ENCODE peak calls at places on chromosomes 12 and 14, in ten cellular contexts. O, T, R, W, B, C, Q, H, E and K are unnamed samples.
A peak's percentile ranks its signal among the peaks of the same experiment; 100 is the strongest.

GRCh38 chr12:91361864-91362263 is 179.2 kb upstream of the DCN start:
- DNase-seq in T (no peak), H (no peak), B (no peak), O (peak; percentile 39), R (no peak), W (no peak), Q (no peak), C (no peak), E (peak; percentile 43), K (no peak)

GRCh38 chr14:52590318-52590717 is 37.7 kb downstream of the GPR137C start:
- DNase-seq in E (no peak), W (peak; percentile 7), T (no peak), C (no peak), H (no peak), B (no peak), R (no peak), O (no peak), Q (no peak), K (no peak)

GRCh38 chr12:67958187-67958586 is 31.1 kb upstream of the IFNG-AS1 start:
- DNase-seq in C (no peak), B (no peak), R (no peak), E (no peak), Q (no peak), H (no peak), T (no peak), O (no peak), W (no peak), K (no peak)

GRCh38 chr14:91008759-91009409 is 51.6 kb downstream of the RPS6KA5 start:
- DNase-seq in C (no peak), R (no peak), W (no peak), B (no peak), E (no peak), O (no peak), Q (no peak), H (no peak), T (no peak), K (no peak)

GRCh38 chr14:20460458-20461229 is 590 bp downstream of the PIP4P1 start:
- DNase-seq in H (no peak), C (peak; percentile 16), O (no peak), E (no peak), T (peak; percentile 27), W (no peak), Q (peak; percentile 61), B (no peak), R (peak; percentile 68), K (no peak)

GRCh38 chr12:126353604-126354003 is 1288.4 kb downstream of the AACS start:
- DNase-seq in E (peak; percentile 23), B (no peak), C (no peak), T (no peak), R (no peak), H (no peak), W (no peak), O (peak; percentile 39), Q (no peak), K (no peak)

GRCh38 chr12:89236748-89237428 is 115.4 kb downstream of the DUSP6 start:
- DNase-seq in C (no peak), O (no peak), W (peak; percentile 61), Q (no peak), T (no peak), B (no peak), H (no peak), R (no peak), E (no peak), K (no peak)

GRCh38 chr14:102370305-102370809 is 7.6 kb downstream of the TECPR2 start:
- DNase-seq in E (no peak), B (no peak), C (no peak), R (no peak), Q (peak; percentile 36), O (no peak), T (no peak), H (no peak), W (no peak), K (no peak)

GRCh38 chr12:29322157-29322556 is 58.8 kb downstream of the ERGIC2 start:
- DNase-seq in C (no peak), W (no peak), T (no peak), E (no peak), B (no peak), O (no peak), R (no peak), H (no peak), Q (no peak), K (no peak)

GRCh38 chr12:105658389-105658788 is 327.9 kb downstream of the C12orf75 start:
- DNase-seq in R (no peak), O (no peak), Q (no peak), B (no peak), C (peak; percentile 33), H (no peak), E (no peak), T (no peak), W (no peak), K (no peak)

GRCh38 chr12:124939428-124940142 is 25.1 kb upstream of the UBC start:
- DNase-seq in Q (peak; percentile 85), E (peak; percentile 95), W (peak; percentile 95), H (peak; percentile 85), R (peak; percentile 86), B (peak; percentile 84), C (peak; percentile 89), T (peak; percentile 88), O (peak; percentile 81), K (peak; percentile 90)

GRCh38 chr12:94280063-94280462 is 131.7 kb downstream of the PLXNC1 start:
- DNase-seq in E (no peak), Q (no peak), T (no peak), C (no peak), R (no peak), O (no peak), W (no peak), B (no peak), H (no peak), K (no peak)

DNA sequence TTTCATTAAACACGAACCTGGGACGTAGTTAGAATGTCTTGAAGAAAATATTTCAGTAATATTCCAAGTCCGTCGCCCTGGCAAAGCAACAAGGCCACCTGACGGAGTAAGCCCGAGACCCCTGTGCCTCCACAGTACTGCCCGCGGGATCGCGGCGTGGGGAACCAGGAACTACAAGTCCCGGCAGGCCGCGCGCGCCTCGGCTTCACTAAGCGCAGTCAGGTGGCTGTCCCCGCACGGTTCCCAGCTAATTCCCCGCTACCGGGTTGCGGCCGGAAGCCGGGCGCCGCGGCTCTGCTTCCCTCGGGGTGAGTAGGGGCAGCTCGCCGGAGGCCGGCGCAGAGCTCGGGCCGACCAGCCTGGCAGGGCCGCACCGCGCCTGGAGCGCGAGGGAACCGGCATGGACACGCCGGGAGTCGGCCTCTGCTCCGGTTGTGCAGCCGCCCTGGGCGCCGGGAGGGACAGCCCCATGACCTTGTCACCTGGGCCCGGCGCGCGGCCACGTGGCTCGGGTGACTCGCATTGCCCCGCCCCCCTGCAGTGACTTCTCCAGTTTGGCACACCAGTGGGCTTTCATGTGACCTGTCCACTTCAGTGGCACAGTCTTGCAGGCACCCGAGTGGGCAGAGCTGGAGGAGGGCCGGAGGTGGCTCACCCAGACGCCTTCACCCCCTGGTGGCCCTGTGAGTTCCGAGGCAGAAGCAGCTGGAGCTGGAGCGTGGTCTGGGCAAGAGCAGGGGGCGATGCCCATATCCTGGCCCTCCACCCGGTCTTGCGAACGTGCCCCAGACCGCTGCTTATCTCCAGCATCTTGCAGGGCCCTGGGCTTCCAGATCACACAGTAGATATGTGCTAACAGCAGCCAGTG is at the start of gene ADCK1:
- DNase-seq in T (peak; percentile 34), B (peak; percentile 19), C (peak; percentile 91), O (peak; percentile 11), W (peak; percentile 71), Q (peak; percentile 94), H (peak; percentile 83), R (peak; percentile 90), E (peak; percentile 61), K (peak; percentile 77)
- TF ChIP-seq CTCF in T (peak; percentile 22), B (peak; percentile 69), C (peak; percentile 29), O (peak; percentile 26), W (peak; percentile 44), Q (peak; percentile 35), H (no peak), R (peak; percentile 34), E (peak; percentile 68), K (peak; percentile 58)

GRCh38 chr12:132541996-132542395 is 52.0 kb downstream of the FBRSL1 start:
- DNase-seq in B (no peak), E (no peak), Q (no peak), W (no peak), C (no peak), H (no peak), R (no peak), T (no peak), O (no peak), K (no peak)
- TF ChIP-seq CTCF in B (no peak), E (no peak), Q (no peak), W (no peak), C (no peak), H (no peak), R (no peak), T (no peak), O (no peak), K (no peak)

DNA sequence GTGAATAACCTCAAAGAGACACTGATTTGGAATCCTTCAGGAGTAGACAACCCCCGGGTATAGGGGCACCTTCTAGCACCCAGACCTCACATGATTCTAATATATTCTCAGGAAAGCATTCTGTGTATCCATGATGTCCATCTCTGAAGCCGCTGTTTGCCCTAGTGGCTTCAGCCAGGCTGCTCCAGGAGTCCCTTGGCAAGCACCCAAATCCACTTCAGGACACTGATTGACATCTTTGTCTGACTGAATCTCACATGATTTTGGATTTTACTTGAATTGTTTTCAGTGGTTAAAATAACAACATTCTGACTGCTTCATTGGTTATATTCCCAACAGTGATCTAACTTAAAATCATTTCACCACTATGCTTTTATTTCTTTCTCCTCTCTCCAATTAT is 390.5 kb upstream of the CLEC14A start:
- DNase-seq in Q (no peak), T (no peak), B (no peak), E (no peak), C (no peak), O (no peak), W (no peak), H (no peak), R (no peak), K (no peak)
- TF ChIP-seq CTCF in Q (no peak), T (no peak), B (no peak), E (no peak), C (no peak), O (no peak), W (no peak), H (no peak), R (no peak), K (no peak)

GRCh38 chr12:15861404-15861803 is 20.8 kb upstream of the STRAP start:
- DNase-seq in W (no peak), R (no peak), T (no peak), Q (no peak), B (no peak), E (no peak), C (no peak), O (no peak), H (no peak), K (no peak)

GRCh38 chr12:15855646-15856045 is 26.5 kb upstream of the STRAP start:
- DNase-seq in B (no peak), T (no peak), R (no peak), H (no peak), Q (no peak), C (no peak), W (no peak), O (no peak), E (no peak), K (no peak)

GRCh38 chr12:15859136-15859535 is 23.1 kb upstream of the STRAP start:
- DNase-seq in O (no peak), H (no peak), R (no peak), C (no peak), Q (no peak), W (no peak), T (no peak), B (no peak), E (no peak), K (no peak)

GRCh38 chr12:15856097-15856982 is 25.8 kb upstream of the STRAP start:
- DNase-seq in Q (no peak), E (peak; percentile 62), B (no peak), W (peak; percentile 56), O (peak; percentile 60), H (no peak), T (peak; percentile 40), C (peak; percentile 62), R (peak; percentile 38), K (peak; percentile 54)

GRCh38 chr12:15858348-15858747 is 23.8 kb upstream of the STRAP start:
- DNase-seq in C (no peak), H (no peak), E (no peak), O (no peak), B (no peak), R (no peak), W (no peak), T (no peak), Q (no peak), K (no peak)
- TF ChIP-seq CTCF in C (no peak), H (no peak), E (peak; percentile 16), O (peak; percentile 37), B (no peak), R (no peak), W (peak; percentile 4), T (no peak), Q (no peak), K (no peak)